ENCODE peak calls at places on chromosomes 16 and 17, in seven cellular contexts. E is esophagus muscularis mucosa, W is neural progenitor cell, F is IMR-90, H is uterus, A is cardiac muscle cell, D is fibroblast of lung. Y is an unnamed sample. For H3K9me3, the result is how much of the 10 kb centered on the place peaks cover.

GRCh38 chr16:311725-312124 is 28.8 kb downstream of the PDIA2 start:
- DNase-seq in F (no peak), D (no peak), H (no peak), A (no peak), W (no peak), E (no peak), Y (no peak)

GRCh38 chr16:52558448-52558847 is 11.5 kb upstream of the TOX3 start:
- DNase-seq in F (no peak), H (no peak), D (no peak), A (no peak), W (no peak), E (peak), Y (no peak)

GRCh38 chr16:86878290-86879160 is 300.2 kb downstream of the FOXL1 start:
- DNase-seq in D (no peak), H (no peak), F (no peak), A (no peak), W (peak), E (no peak), Y (no peak)

GRCh38 chr17:73592079-73592415 is 52.2 kb downstream of the SDK2 start:
- DNase-seq in F (no peak), A (no peak), H (no peak), W (no peak), E (no peak), D (no peak), Y (no peak)

GRCh38 chr16:47851026-47851610 is 304.7 kb downstream of the ABCC12 start:
- DNase-seq in F (no peak), A (no peak), W (peak), E (peak), D (peak), H (no peak), Y (no peak)

GRCh38 chr16:72474511-72475123 is 302.7 kb upstream of the PMFBP1 start:
- DNase-seq in W (no peak), E (no peak), H (no peak), A (no peak), D (peak), F (peak), Y (no peak)

GRCh38 chr17:41307647-41308046 is 1.5 kb downstream of the KRTAP16-1 start:
- DNase-seq in F (no peak), E (no peak), D (peak), A (no peak), W (peak), H (no peak), Y (no peak)

GRCh38 chr16:1900452-1900774 is 17.8 kb downstream of the HS3ST6 start:
- DNase-seq in D (no peak), W (no peak), H (no peak), A (no peak), E (no peak), F (no peak), Y (no peak)

GRCh38 chr17:82966415-82966814 is 113.0 kb upstream of the METRNL start:
- DNase-seq in D (no peak), E (no peak), A (no peak), H (no peak), W (no peak), F (no peak), Y (no peak)

GRCh38 chr17:29060475-29060874 is 17.5 kb downstream of the PIPOX start:
- DNase-seq in A (no peak), E (no peak), H (peak), W (peak), D (no peak), F (no peak), Y (no peak)

GRCh38 chr16:77404823-77405222 is 30.0 kb downstream of the ADAMTS18 start:
- DNase-seq in F (no peak), E (peak), A (no peak), H (no peak), W (peak), D (no peak), Y (no peak)

GRCh38 chr16:61409604-61410003 is 626.6 kb downstream of the CDH8 start:
- DNase-seq in H (no peak), W (no peak), F (no peak), D (no peak), A (no peak), E (no peak), Y (no peak)
- H3K9me3 ChIP-seq in H (under half), W (under half), F (under half), D (under half), A (under half), E (under half), Y (under half)

GRCh38 chr16:14375132-14375491 is 254.9 kb downstream of the PARN start:
- DNase-seq in F (peak), H (no peak), W (no peak), D (peak), A (no peak), E (no peak), Y (no peak)

GRCh38 chr16:14374451-14375131 is 255.5 kb downstream of the PARN start:
- DNase-seq in H (no peak), D (no peak), F (no peak), A (peak), E (no peak), W (no peak), Y (no peak)

GRCh38 chr16:14378684-14379467 is 251.2 kb downstream of the PARN start:
- DNase-seq in E (no peak), D (peak), H (no peak), A (no peak), F (peak), W (no peak), Y (no peak)

GRCh38 chr16:14377326-14377725 is 252.7 kb downstream of the PARN start:
- DNase-seq in A (no peak), W (no peak), H (no peak), F (peak), D (peak), E (no peak), Y (no peak)

DNA sequence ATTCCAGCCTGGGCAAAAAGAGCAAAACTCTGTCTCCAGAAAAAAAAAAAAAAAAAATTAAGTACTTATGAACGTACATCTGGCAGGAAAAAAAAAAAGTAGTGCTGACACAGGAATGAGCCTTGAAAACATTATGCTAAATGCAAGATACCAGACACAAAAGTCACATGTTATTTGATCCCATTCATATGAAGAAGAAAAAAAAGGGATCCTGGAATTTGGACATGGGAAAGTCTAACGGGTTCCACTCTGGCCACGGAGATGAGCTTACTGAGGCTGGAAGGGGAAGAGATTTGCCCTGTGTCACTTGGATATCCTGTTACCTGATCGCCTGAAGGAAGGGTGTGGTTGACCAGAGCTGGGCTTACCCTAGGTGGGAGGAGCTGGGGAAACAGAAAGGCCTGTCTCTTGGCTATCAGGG is 251.9 kb downstream of the PARN start:
- DNase-seq in A (no peak), D (peak), W (no peak), E (no peak), H (no peak), F (peak), Y (no peak)
- H3K9me3 ChIP-seq in A (under half), D (under half), W (under half), E (under half), H (under half), F (under half), Y (under half)

DNA sequence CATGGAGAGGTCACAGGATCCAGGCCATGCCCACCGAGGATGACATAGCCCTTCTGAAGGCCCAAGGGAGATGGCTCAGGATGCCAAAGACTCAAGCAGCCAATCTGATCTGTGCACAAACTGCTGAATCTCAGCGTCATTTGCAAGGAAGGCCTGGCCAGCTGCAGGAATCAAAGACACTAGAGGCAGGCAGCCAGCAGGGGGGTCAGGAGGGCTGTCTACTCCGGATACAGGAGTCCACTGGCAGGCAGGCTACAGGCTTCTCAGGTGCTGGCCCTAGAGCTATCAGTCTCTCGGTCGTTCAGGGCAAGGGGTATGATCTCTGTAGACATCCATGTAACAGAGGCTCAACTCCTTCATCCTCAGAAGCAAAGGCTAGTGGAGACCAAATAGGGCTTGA is 1735.3 kb downstream of the TP53TG3F start:
- DNase-seq in W (no peak), H (no peak), D (no peak), A (no peak), E (peak), F (no peak), Y (no peak)
- H3K9me3 ChIP-seq in W (under half), H (under half), D (under half), A (under half), E (under half), F (under half), Y (under half)

GRCh38 chr16:3413730-3414379 is 12.8 kb downstream of the ZNF174 start:
- DNase-seq in W (no peak), D (peak), E (no peak), H (no peak), F (no peak), A (no peak), Y (no peak)

GRCh38 chr16:3408561-3409197 is 7.7 kb downstream of the ZNF174 start:
- DNase-seq in H (no peak), F (no peak), D (no peak), A (no peak), W (no peak), E (no peak), Y (no peak)
- H3K9me3 ChIP-seq in H (under half), F (half or more), D (under half), A (under half), W (under half), E (half or more), Y (under half)

GRCh38 chr16:3377917-3378316 is 22.2 kb downstream of the OR2C1 start:
- DNase-seq in A (no peak), H (no peak), F (no peak), W (no peak), D (no peak), E (no peak), Y (no peak)
- H3K9me3 ChIP-seq in A (under half), H (under half), F (half or more), W (under half), D (under half), E (half or more), Y (under half)

DNA sequence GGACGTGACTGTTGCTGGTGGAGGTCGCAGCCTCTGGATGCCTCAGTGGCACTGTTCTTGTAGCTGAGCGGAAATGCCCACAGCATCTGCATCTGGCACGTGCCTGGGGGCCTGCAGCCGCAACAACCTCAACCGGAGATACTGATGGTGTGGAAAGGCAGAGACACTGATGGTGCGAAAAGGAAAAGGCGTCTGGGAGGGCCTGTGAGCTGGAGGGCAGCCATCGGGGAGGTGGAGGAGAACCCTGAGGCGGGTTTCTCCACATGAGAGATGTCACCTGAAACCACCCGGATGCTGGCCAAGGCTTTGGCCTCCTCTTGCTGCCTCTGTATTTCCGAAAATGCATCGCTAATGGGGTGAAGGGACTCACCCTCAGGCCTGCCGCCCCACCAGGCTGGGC is 284.8 kb upstream of the WSB1 start:
- DNase-seq in D (no peak), A (no peak), H (no peak), W (no peak), E (no peak), F (no peak), Y (no peak)
- H3K9me3 ChIP-seq in D (under half), A (under half), H (under half), W (under half), E (under half), F (under half), Y (under half)

DNA sequence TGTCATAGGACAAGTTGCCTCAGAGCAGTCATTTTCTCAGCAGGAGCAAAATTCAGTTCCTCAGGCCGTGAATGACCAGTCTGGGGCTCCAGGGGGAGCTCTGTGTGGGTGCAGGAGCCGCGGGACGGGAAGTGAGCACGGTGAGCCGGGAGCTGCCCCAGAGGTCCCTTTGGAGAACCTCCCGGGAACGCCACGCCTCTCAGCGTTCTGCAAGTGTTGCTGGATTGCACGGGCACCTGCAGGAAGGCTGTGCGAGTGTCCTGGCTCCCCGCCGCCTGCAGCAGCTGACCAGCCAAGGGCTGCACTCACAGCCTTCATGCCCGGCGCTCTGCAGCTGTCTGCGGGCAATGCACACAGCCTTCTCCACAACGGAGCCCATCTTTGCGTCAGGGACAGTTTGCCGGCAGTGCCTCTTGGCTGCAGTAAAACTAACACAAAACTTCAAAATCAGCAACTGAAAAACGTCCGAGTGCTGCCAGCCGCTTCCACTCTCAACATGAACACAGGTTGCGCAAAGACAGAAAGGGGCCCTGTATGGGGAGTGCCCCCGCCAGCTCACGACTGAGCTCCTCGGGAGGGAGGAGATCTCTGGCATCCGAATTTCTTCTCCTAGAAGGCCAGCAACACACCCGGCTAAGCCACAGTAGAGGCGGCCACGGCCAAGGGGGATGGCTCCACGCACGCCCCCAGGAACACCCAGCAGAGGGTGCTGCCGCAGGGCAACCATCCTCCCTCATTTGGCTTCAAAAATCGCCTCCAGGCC is 16.0 kb downstream of the NDUFAF8 start:
- DNase-seq in A (peak), F (peak), D (peak), H (peak), W (peak), E (peak), Y (no peak)
- H3K9me3 ChIP-seq in A (under half), F (under half), D (under half), H (under half), W (under half), E (under half), Y (under half)

DNA sequence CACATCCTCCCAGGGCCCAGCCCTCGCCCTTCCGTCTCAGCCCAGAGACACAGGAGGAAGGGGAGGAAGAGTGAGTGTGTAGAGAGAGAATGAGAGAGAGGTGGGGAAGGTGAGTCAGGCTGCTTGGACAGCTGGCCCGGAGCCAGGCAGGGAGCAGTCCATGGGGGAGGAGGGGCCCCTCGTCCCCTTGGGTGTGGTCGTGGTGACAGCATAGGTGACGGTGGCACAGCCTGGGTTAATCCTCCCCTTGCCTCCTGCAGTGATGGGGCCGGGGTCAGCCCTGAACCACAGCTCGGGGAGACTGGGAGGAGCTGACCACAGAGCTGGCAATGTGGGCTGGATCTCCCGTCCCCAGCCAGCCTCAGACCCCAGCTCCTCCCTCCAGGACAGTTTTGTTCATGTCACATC is 36.5 kb downstream of the FA2H start:
- DNase-seq in D (peak), W (peak), A (no peak), H (no peak), F (peak), E (no peak), Y (no peak)
- H3K9me3 ChIP-seq in D (under half), W (under half), A (under half), H (under half), F (under half), E (under half), Y (under half)

GRCh38 chr16:49780436-49780835 is 75.5 kb downstream of the ZNF423 start:
- DNase-seq in D (no peak), H (no peak), A (no peak), W (no peak), E (no peak), F (no peak), Y (no peak)
- H3K9me3 ChIP-seq in D (under half), H (under half), A (under half), W (under half), E (under half), F (under half), Y (under half)

GRCh38 chr16:35146723-35147458 is 1687.5 kb downstream of the TP53TG3F start:
- DNase-seq in W (no peak), F (no peak), E (peak), H (no peak), D (no peak), A (no peak), Y (no peak)

GRCh38 chr16:35150805-35151312 is 1691.4 kb downstream of the TP53TG3F start:
- DNase-seq in E (peak), F (no peak), W (no peak), D (no peak), A (no peak), H (no peak), Y (no peak)

GRCh38 chr16:35147556-35148504 is 1688.4 kb downstream of the TP53TG3F start:
- DNase-seq in D (no peak), H (no peak), E (peak), F (no peak), W (no peak), A (no peak), Y (no peak)

GRCh38 chr16:35149550-35149949 is 1690.1 kb downstream of the TP53TG3F start:
- DNase-seq in F (no peak), E (peak), A (no peak), W (no peak), H (no peak), D (no peak), Y (no peak)

DNA sequence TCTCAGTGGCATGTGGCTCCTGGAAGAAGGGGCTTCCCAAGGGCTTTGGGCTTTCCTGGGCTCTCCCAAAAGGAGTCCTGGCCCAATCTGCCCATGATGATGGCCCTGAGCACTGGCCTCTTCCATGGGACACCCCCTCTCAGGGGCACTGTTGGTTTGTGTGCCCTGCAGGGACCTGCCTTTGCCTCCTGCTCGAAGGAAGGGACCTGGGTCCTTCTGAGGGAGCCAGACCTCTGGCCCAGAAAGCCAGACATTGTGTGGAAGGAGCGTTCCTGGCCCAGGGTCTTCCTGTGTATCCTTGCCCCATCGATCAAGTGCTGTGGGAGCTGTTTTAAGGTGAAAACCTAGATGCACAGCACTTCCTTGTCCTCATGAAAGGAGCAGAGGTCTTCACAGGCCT is 1689.3 kb downstream of the TP53TG3F start:
- DNase-seq in W (no peak), H (no peak), D (no peak), A (no peak), E (no peak), F (no peak), Y (no peak)
- H3K9me3 ChIP-seq in W (under half), H (under half), D (under half), A (under half), E (under half), F (under half), Y (under half)